ENCODE peak calls at places on chromosomes 12 and 14, in four cellular contexts. D is PC-3, Q is AG04450, Y is body of pancreas. C is an unnamed sample.

GRCh38 chr12:62915130-62915529 is 19.8 kb downstream of the PPM1H start:
- DNase-seq in Q (no peak), Y (no peak), D (no peak), C (no peak)

GRCh38 chr14:104747876-104748275 is 5.1 kb upstream of the SIVA1 start:
- DNase-seq in D (no peak), Q (no peak), Y (no peak), C (no peak)

GRCh38 chr12:24881724-24882371 is 67.1 kb downstream of the BCAT1 start:
- DNase-seq in Q (no peak), D (no peak), Y (no peak), C (no peak)

GRCh38 chr12:61993734-61994345 is 266.4 kb upstream of the USP15 start:
- DNase-seq in Q (no peak), Y (no peak), D (peak; percentile 61), C (no peak)

GRCh38 chr14:90797451-90797850 is 18.8 kb downstream of the TTC7B start:
- DNase-seq in D (no peak), Y (no peak), Q (no peak), C (no peak)

GRCh38 chr12:98752726-98753125 is 107.6 kb downstream of the APAF1 start:
- DNase-seq in Y (no peak), Q (no peak), D (peak; percentile 63), C (no peak)

GRCh38 chr12:71456316-71456715 is 16.7 kb downstream of the LGR5 start:
- DNase-seq in Q (no peak), Y (no peak), D (no peak), C (no peak)

GRCh38 chr12:63294327-63294632 is 143.3 kb upstream of the AVPR1A start:
- DNase-seq in Q (no peak), D (peak; percentile 87), Y (no peak), C (no peak)

GRCh38 chr12:131213896-131214442 is 260.3 kb downstream of the ADGRD1 start:
- DNase-seq in D (no peak), Y (no peak), Q (no peak), C (no peak)

GRCh38 chr12:42281281-42281680 is 43.2 kb upstream of the YAF2 start:
- DNase-seq in Q (no peak), Y (no peak), D (no peak), C (no peak)

GRCh38 chr12:78928200-78929074 is 63.9 kb downstream of the SYT1 start:
- DNase-seq in D (peak; percentile 53), Y (no peak), Q (peak; percentile 49), C (no peak)

GRCh38 chr12:112130461-112130998 is 5.2 kb downstream of the TRAFD1 start:
- DNase-seq in Q (no peak), Y (no peak), D (no peak), C (no peak)

GRCh38 chr14:36663404-36664321 is 2.0 kb downstream of the PAX9 start:
- DNase-seq in D (peak; percentile 37), Q (no peak), Y (no peak), C (no peak)

GRCh38 chr14:88535813-88536212 is 19.0 kb downstream of the PTPN21 start:
- DNase-seq in Q (no peak), D (no peak), Y (peak; percentile 33), C (no peak)

GRCh38 chr12:11695321-11695720 is 45.8 kb downstream of the ETV6 start:
- DNase-seq in Q (no peak), Y (peak; percentile 63), D (no peak), C (no peak)

GRCh38 chr14:89625988-89626806 is 209.2 kb upstream of the FOXN3 start:
- DNase-seq in Q (no peak), D (no peak), Y (no peak), C (peak; percentile 46)

GRCh38 chr12:20361416-20361815 is 6.9 kb upstream of the PDE3A start:
- DNase-seq in D (no peak), Y (no peak), Q (no peak), C (no peak)

GRCh38 chr12:64461634-64462414 is 9.9 kb downstream of the TBK1 start:
- DNase-seq in D (no peak), Q (peak; percentile 23), Y (no peak), C (no peak)

GRCh38 chr12:87020071-87020470 is 763.9 kb upstream of the MGAT4C start:
- DNase-seq in D (no peak), Y (no peak), Q (no peak), C (no peak)

GRCh38 chr12:42426733-42427132 is 100.8 kb downstream of the PPHLN1 start:
- DNase-seq in Q (no peak), D (peak; percentile 74), Y (no peak), C (peak; percentile 25)

GRCh38 chr12:98532687-98533304 is 17.4 kb downstream of the TMPO start:
- DNase-seq in Q (peak; percentile 23), Y (no peak), D (peak; percentile 89), C (no peak)

GRCh38 chr14:89310211-89310610 is 106.8 kb downstream of the FOXN3 start:
- DNase-seq in Y (no peak), D (no peak), Q (no peak), C (no peak)

GRCh38 chr12:46402861-46403731 is 30.5 kb upstream of the SLC38A2 start:
- DNase-seq in D (peak; percentile 17), Q (no peak), Y (no peak), C (no peak)

GRCh38 chr14:30275604-30276003 is 283.4 kb upstream of the G2E3 start:
- DNase-seq in Q (no peak), D (no peak), Y (no peak), C (no peak)

GRCh38 chr14:92902726-92903125 is 20.2 kb upstream of the CHGA start:
- DNase-seq in D (no peak), Q (no peak), Y (no peak), C (no peak)

GRCh38 chr14:97029800-97030199 is 232.6 kb downstream of the VRK1 start:
- DNase-seq in Q (no peak), D (no peak), Y (no peak), C (no peak)

GRCh38 chr12:21527451-21528180 is 1.5 kb downstream of the SPX start:
- DNase-seq in Y (peak; percentile 71), D (peak; percentile 48), Q (no peak), C (peak; percentile 73)

GRCh38 chr12:88299567-88300101 is 157.5 kb downstream of the TMTC3 start:
- DNase-seq in D (peak; percentile 95), Q (peak; percentile 78), Y (no peak), C (peak; percentile 76)

GRCh38 chr12:87094356-87094755 is 838.2 kb upstream of the MGAT4C start:
- DNase-seq in Y (no peak), Q (no peak), D (no peak), C (no peak)

GRCh38 chr12:46459111-46459510 is 86.5 kb upstream of the SLC38A2 start:
- DNase-seq in Q (peak; percentile 55), Y (no peak), D (no peak), C (peak; percentile 60)

GRCh38 chr12:75722714-75723200 is 211.3 kb upstream of the KRR1 start:
- DNase-seq in Y (peak; percentile 29), D (peak; percentile 88), Q (peak; percentile 48), C (peak; percentile 58)

GRCh38 chr12:49792181-49792970 is 35.8 kb downstream of the NCKAP5L start:
- DNase-seq in D (no peak), Y (no peak), Q (no peak), C (no peak)

DNA sequence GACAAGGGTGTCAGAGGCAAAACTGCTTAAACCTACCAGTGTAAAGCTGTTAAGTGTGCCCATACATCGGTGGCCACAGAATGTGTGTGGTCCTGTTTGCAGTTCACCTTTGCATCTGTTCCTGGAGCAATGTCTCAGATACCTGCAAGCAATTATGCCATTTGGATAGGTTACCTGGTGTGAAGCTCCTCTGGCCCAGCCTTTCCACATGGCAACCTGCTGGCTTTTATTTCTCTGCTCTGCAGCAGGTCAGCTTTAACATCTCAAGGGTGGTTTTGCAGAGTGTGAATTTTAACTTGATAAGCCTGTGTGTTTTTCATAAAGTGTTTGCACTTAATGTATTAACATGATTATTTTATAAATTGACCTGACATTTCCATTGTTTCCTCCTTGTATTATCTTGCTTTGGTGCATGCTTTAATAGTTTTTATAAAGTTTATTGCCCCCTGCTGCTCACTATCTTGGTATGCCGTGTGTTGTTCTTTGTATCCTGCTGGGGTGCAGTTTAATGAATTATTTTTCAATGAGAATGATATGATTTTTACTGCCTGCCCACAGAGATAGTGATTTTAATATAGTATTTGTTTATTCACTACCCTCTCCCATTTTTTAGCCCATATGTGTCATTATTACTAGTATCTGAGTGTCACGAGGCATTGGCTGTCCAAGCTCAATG is 403.8 kb downstream of the NPAS3 start:
- DNase-seq in Y (no peak), Q (no peak), D (peak; percentile 25), C (no peak)
- TF ChIP-seq CTCF in Y (no peak), Q (no peak), D (peak; percentile 46), C (no peak)

GRCh38 chr12:57033428-57033827 is 16.5 kb downstream of the MYO1A start:
- DNase-seq in D (peak; percentile 60), Y (no peak), Q (no peak), C (no peak)

GRCh38 chr12:57031789-57032188 is 15.5 kb upstream of the TAC3 start:
- DNase-seq in D (no peak), Q (no peak), Y (no peak), C (no peak)

GRCh38 chr12:57027011-57027804 is 10.9 kb upstream of the TAC3 start:
- DNase-seq in Y (no peak), Q (no peak), D (no peak), C (no peak)

GRCh38 chr12:57027805-57028153 is 11.4 kb upstream of the TAC3 start:
- DNase-seq in D (no peak), Y (no peak), Q (no peak), C (peak; percentile 28)

DNA sequence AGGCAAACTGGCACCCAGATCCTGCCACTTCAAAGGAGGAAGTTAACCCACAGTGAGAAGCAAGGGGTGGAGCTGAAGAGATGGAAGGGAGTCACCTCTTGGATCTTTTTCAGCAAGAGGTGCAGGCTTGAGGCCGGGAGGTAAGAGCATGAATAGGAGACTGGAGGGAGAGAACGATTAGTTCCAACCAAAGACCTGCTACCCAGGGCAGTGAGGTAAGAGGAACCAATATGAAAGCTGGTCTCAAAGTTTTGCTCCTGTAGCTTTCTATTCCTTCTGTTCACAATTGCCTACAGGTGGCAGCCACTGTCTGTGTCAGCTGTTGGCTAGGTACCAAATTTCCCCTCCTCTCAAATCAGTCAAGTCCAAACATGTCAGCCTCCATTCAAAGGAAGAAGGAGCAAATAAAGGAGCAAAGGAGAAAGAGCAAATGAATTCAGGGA is 14.9 kb upstream of the TAC3 start:
- DNase-seq in Q (no peak), Y (no peak), D (no peak), C (peak; percentile 39)
- TF ChIP-seq CTCF in Q (no peak), Y (no peak), D (peak; percentile 7), C (no peak)

GRCh38 chr12:43501705-43502104 is 50.3 kb downstream of the ADAMTS20 start:
- DNase-seq in D (peak; percentile 47), Q (peak; percentile 1), Y (no peak), C (no peak)
- TF ChIP-seq CTCF in D (peak; percentile 85), Q (peak; percentile 65), Y (no peak), C (peak; percentile 34)

GRCh38 chr12:15151141-15152091 is 69.8 kb downstream of the RERG start:
- DNase-seq in Y (no peak), D (peak; percentile 42), Q (no peak), C (no peak)
- TF ChIP-seq CTCF in Y (peak; percentile 64), D (peak; percentile 61), Q (peak; percentile 53), C (peak; percentile 55)

C was measured in activated CD8-positive, alpha-beta T cell treated with anti-CD3 and anti-CD28 coated beads for 36 hours.